ENCODE peak calls at places on chromosome 11, in seven cellular contexts. M is Calu3, K is endothelial cell, Q is uterus, E is chondrocyte, Y is prostate gland, X is PC-3. U is an unnamed sample.

GRCh38 chr11:34588701-34589100 is 32.2 kb upstream of the EHF start:
- DNase-seq in M (no peak), K (no peak), Q (no peak), E (no peak), Y (no peak), X (no peak), U (no peak)

GRCh38 chr11:63933459-63933858 is 5.3 kb upstream of the NAA40 start:
- DNase-seq in M (no peak), K (no peak), Q (no peak), E (no peak), Y (no peak), X (no peak), U (no peak)

GRCh38 chr11:1260023-1260501 is 37.2 kb downstream of the MUC5B start:
- DNase-seq in M (peak; percentile 44), K (peak; percentile 54), Q (no peak), E (no peak), Y (no peak), X (peak; percentile 48), U (no peak)

GRCh38 chr11:71192629-71193028 is 59.7 kb downstream of the SHANK2 start:
- DNase-seq in M (no peak), K (no peak), Q (no peak), E (no peak), Y (no peak), X (no peak), U (no peak)

GRCh38 chr11:15229069-15229468 is 114.3 kb downstream of the INSC start:
- DNase-seq in M (no peak), K (no peak), Q (no peak), E (no peak), Y (no peak), X (no peak), U (no peak)

GRCh38 chr11:113488931-113489351 is 13.7 kb upstream of the DRD2 start:
- DNase-seq in M (no peak), K (no peak), Q (no peak), E (no peak), Y (no peak), X (peak; percentile 87), U (no peak)

GRCh38 chr11:107856981-107857517 is 1.5 kb downstream of the SLC35F2 start:
- DNase-seq in M (peak; percentile 8), K (no peak), Q (no peak), E (no peak), Y (no peak), X (peak; percentile 96), U (no peak)

GRCh38 chr11:41461057-41461681 is 1.7 kb upstream of the LRRC4C start:
- DNase-seq in M (no peak), K (no peak), Q (no peak), E (no peak), Y (no peak), X (peak; percentile 50), U (no peak)

GRCh38 chr11:2383823-2384722 is 7.0 kb downstream of the CD81 start:
- DNase-seq in M (no peak), K (no peak), Q (peak; percentile 62), E (no peak), Y (no peak), X (no peak), U (no peak)

GRCh38 chr11:2384723-2385041 is 7.6 kb downstream of the CD81 start:
- DNase-seq in M (no peak), K (no peak), Q (peak; percentile 13), E (no peak), Y (no peak), X (no peak), U (no peak)

GRCh38 chr11:2387266-2387982 is 10.3 kb downstream of the CD81 start:
- DNase-seq in M (no peak), K (no peak), Q (no peak), E (no peak), Y (no peak), X (no peak), U (no peak)

GRCh38 chr11:2386591-2386990 is 9.5 kb downstream of the CD81 start:
- DNase-seq in M (no peak), K (no peak), Q (no peak), E (no peak), Y (no peak), X (no peak), U (no peak)

DNA sequence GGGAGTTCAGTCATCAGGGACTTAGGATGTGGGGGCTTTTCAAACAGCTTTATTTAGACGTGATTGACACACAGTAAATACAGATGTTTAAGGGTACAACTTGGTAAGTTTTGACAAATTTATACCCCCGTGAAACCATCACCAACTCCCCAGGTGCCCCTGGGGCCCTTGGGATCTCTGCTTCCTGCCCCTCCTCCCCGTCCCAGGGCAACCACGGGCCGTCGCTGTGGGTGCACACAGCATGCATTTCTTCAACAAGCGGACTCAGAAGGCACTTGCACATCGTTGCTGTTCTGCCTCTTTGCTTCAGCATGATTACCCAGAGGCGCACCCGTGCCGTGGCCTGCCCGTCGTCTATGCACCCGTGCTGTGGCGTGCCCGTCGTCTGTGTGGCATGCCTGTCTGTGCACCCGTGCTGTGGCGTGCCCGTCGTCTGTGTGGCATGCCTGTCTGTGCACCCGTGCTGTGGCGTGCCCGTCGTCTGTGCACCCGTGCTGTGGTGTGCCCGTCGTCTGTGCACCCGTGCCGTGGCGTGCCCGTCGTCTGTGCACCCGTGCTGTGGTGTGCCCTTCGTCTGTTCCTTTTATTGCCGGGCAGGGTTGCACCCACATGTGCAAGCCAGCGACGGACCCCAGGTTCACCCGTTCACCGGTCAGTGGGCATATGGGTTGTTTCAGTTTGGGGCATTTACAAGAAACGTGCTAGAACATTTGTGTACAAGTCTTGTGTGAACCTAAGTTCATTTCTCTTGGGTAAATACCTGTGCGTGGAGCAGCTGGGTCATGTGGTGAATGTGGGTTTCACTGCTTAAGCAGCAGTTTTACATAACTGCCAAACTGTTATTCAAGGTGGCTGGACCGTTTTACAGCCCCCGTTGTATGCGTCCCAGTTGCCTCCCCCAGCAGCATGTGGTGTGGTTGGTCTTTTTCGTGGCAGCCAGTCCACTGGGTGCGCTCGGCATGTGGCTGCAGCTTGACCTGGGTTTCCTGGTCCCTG is 8.3 kb downstream of the CD81 start:
- DNase-seq in M (no peak), K (no peak), Q (peak; percentile 23), E (no peak), Y (no peak), X (no peak), U (no peak)
- TF ChIP-seq CTCF in M (no peak), K (no peak), Q (no peak), E (no peak), Y (no peak), X (no peak), U (no peak)

DNA sequence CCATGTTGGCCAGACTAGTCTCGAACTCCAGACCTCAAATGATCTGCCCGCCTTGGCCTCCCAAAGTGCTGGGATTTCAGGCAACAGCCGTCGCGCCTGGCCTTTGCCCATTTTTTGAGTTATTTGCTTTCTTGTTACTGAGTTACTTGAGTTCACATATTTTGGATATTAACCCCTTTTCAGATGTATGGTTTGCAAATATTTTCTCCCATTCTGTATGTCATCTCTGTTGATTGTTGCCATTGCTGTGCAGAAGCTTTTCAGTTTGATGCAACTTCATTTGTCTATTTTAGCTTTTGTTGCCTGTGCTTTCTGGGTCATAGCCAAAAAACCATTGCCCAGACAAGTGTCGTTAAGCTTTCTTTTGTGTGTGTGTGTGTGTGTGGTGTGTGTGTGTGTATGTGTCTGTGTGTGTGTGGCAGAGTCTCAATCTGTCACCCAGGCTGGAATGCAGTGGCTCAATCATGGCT is 6.8 kb downstream of the TSGA10IP start:
- DNase-seq in M (no peak), K (no peak), Q (no peak), E (no peak), Y (no peak), X (no peak), U (no peak)
- TF ChIP-seq CTCF in M (no peak), K (no peak), Q (no peak), E (no peak), Y (no peak), X (no peak), U (no peak)

GRCh38 chr11:116387623-116388022 is 385.2 kb downstream of the BUD13 start:
- DNase-seq in M (no peak), K (no peak), Q (no peak), E (no peak), Y (no peak), X (no peak), U (no peak)
- TF ChIP-seq CTCF in M (no peak), K (no peak), Q (no peak), E (no peak), Y (no peak), X (no peak), U (no peak)

GRCh38 chr11:95984035-95984434 is 60.1 kb upstream of the MTMR2 start:
- DNase-seq in M (no peak), K (no peak), Q (no peak), E (no peak), Y (no peak), X (no peak), U (no peak)
- TF ChIP-seq CTCF in M (no peak), K (no peak), Q (no peak), E (no peak), Y (no peak), X (no peak), U (no peak)

U was measured in D721Med.